ENCODE peak calls at places on chromosomes 5 and 9, in six cellular contexts. One of them, this sample, is unnamed. For H3K4me1 and H3K9me3, the result is how much of the 10 kb centered on the place peaks cover.

GRCh38 chr9:91151014-91151740 is 210.5 kb downstream of the AUH start:
- DNase-seq in A673: no peak
- DNase-seq in prostate gland: no peak
- DNase-seq in IMR-90: peak
- DNase-seq in heart left ventricle: no peak
- DNase-seq in lower lobe of right lung: no peak
- DNase-seq in this sample: no peak

GRCh38 chr9:130782883-130783537 is 52.0 kb upstream of the ABL1 start:
- DNase-seq in A673: no peak
- DNase-seq in prostate gland: no peak
- DNase-seq in IMR-90: no peak
- DNase-seq in heart left ventricle: no peak
- DNase-seq in lower lobe of right lung: no peak
- DNase-seq in this sample: no peak

GRCh38 chr5:3335301-3335700 is 260.3 kb upstream of the IRX1 start:
- DNase-seq in A673: no peak
- DNase-seq in prostate gland: no peak
- DNase-seq in IMR-90: no peak
- DNase-seq in heart left ventricle: no peak
- DNase-seq in lower lobe of right lung: no peak
- DNase-seq in this sample: peak

GRCh38 chr5:157575096-157575872 is at the start of gene ADAM19:
- DNase-seq in A673: peak
- DNase-seq in prostate gland: no peak
- DNase-seq in IMR-90: peak
- DNase-seq in heart left ventricle: peak
- DNase-seq in lower lobe of right lung: peak
- DNase-seq in this sample: peak

GRCh38 chr5:34587355-34588241 is 68.5 kb upstream of the RAI14 start:
- DNase-seq in A673: no peak
- DNase-seq in prostate gland: no peak
- DNase-seq in IMR-90: peak
- DNase-seq in heart left ventricle: no peak
- DNase-seq in lower lobe of right lung: no peak
- DNase-seq in this sample: no peak

GRCh38 chr5:82011761-82012160 is 39.9 kb downstream of the ATG10 start:
- DNase-seq in A673: no peak
- DNase-seq in prostate gland: no peak
- DNase-seq in IMR-90: peak
- DNase-seq in heart left ventricle: no peak
- DNase-seq in lower lobe of right lung: no peak
- DNase-seq in this sample: no peak

GRCh38 chr5:121218086-121218485 is 633.6 kb upstream of the FTMT start:
- DNase-seq in A673: peak
- DNase-seq in prostate gland: no peak
- DNase-seq in IMR-90: no peak
- DNase-seq in heart left ventricle: no peak
- DNase-seq in lower lobe of right lung: no peak
- DNase-seq in this sample: no peak

GRCh38 chr5:85453026-85453349 is 1068.3 kb upstream of the EDIL3 start:
- DNase-seq in A673: no peak
- DNase-seq in prostate gland: no peak
- DNase-seq in IMR-90: no peak
- DNase-seq in heart left ventricle: no peak
- DNase-seq in lower lobe of right lung: no peak
- DNase-seq in this sample: no peak

GRCh38 chr5:140011297-140011802 is 31.7 kb downstream of the NRG2 start:
- DNase-seq in A673: no peak
- DNase-seq in prostate gland: no peak
- DNase-seq in IMR-90: peak
- DNase-seq in heart left ventricle: no peak
- DNase-seq in lower lobe of right lung: no peak
- DNase-seq in this sample: no peak

GRCh38 chr5:176152191-176152932 is 85.9 kb upstream of the SIMC1 start:
- DNase-seq in A673: no peak
- DNase-seq in prostate gland: no peak
- DNase-seq in IMR-90: peak
- DNase-seq in heart left ventricle: no peak
- DNase-seq in lower lobe of right lung: no peak
- DNase-seq in this sample: no peak

GRCh38 chr9:28120241-28121025 is 547.2 kb upstream of the C9orf72 start:
- DNase-seq in A673: peak
- DNase-seq in prostate gland: no peak
- DNase-seq in IMR-90: no peak
- DNase-seq in heart left ventricle: no peak
- DNase-seq in lower lobe of right lung: no peak
- DNase-seq in this sample: no peak

GRCh38 chr9:124721109-124721850 is 49.8 kb downstream of the NR6A1 start:
- DNase-seq in A673: peak
- DNase-seq in prostate gland: no peak
- DNase-seq in IMR-90: peak
- DNase-seq in heart left ventricle: no peak
- DNase-seq in lower lobe of right lung: no peak
- DNase-seq in this sample: no peak

GRCh38 chr5:53170748-53171349 is 61.3 kb upstream of the MOCS2 start:
- DNase-seq in A673: peak
- DNase-seq in prostate gland: no peak
- DNase-seq in IMR-90: peak
- DNase-seq in heart left ventricle: no peak
- DNase-seq in lower lobe of right lung: no peak
- DNase-seq in this sample: no peak

GRCh38 chr9:35756743-35757526 is 2.9 kb upstream of the MSMP start:
- DNase-seq in A673: peak
- DNase-seq in prostate gland: peak
- DNase-seq in IMR-90: no peak
- DNase-seq in heart left ventricle: peak
- DNase-seq in lower lobe of right lung: peak
- DNase-seq in this sample: no peak

GRCh38 chr5:131514316-131515275 is 120.4 kb downstream of the RAPGEF6 start:
- DNase-seq in A673: peak
- DNase-seq in prostate gland: no peak
- DNase-seq in IMR-90: peak
- DNase-seq in heart left ventricle: no peak
- DNase-seq in lower lobe of right lung: no peak
- DNase-seq in this sample: no peak

GRCh38 chr9:34550016-34550680 is 27.4 kb upstream of the ENHO start:
- DNase-seq in A673: no peak
- DNase-seq in prostate gland: no peak
- DNase-seq in IMR-90: no peak
- DNase-seq in heart left ventricle: no peak
- DNase-seq in lower lobe of right lung: no peak
- DNase-seq in this sample: peak

GRCh38 chr9:133873006-133873780 is 118.9 kb downstream of the VAV2 start:
- DNase-seq in A673: no peak
- DNase-seq in prostate gland: no peak
- DNase-seq in IMR-90: no peak
- DNase-seq in heart left ventricle: no peak
- DNase-seq in lower lobe of right lung: no peak
- DNase-seq in this sample: no peak

GRCh38 chr9:36928210-36928609 is 105.9 kb downstream of the PAX5 start:
- DNase-seq in A673: no peak
- DNase-seq in prostate gland: no peak
- DNase-seq in IMR-90: no peak
- DNase-seq in heart left ventricle: no peak
- DNase-seq in lower lobe of right lung: no peak
- DNase-seq in this sample: no peak

GRCh38 chr9:110875275-110875674 is 163.0 kb downstream of the LPAR1 start:
- DNase-seq in A673: no peak
- DNase-seq in prostate gland: no peak
- DNase-seq in IMR-90: no peak
- DNase-seq in heart left ventricle: peak
- DNase-seq in lower lobe of right lung: peak
- DNase-seq in this sample: no peak

GRCh38 chr9:124869466-124869985 is 7.6 kb downstream of the ARPC5L start:
- DNase-seq in A673: no peak
- DNase-seq in prostate gland: no peak
- DNase-seq in IMR-90: no peak
- DNase-seq in heart left ventricle: peak
- DNase-seq in lower lobe of right lung: no peak
- DNase-seq in this sample: no peak

GRCh38 chr5:34022131-34022705 is 14.4 kb upstream of the AMACR start:
- DNase-seq in A673: no peak
- DNase-seq in prostate gland: no peak
- DNase-seq in IMR-90: peak
- DNase-seq in heart left ventricle: no peak
- DNase-seq in lower lobe of right lung: no peak
- DNase-seq in this sample: no peak

GRCh38 chr9:130997925-130998595 is 10.9 kb upstream of the LAMC3 start:
- DNase-seq in A673: peak
- DNase-seq in prostate gland: no peak
- DNase-seq in IMR-90: peak
- DNase-seq in heart left ventricle: peak
- DNase-seq in lower lobe of right lung: peak
- DNase-seq in this sample: no peak

GRCh38 chr5:94690778-94691177 is 72.3 kb downstream of the SLF1 start:
- DNase-seq in A673: peak
- DNase-seq in prostate gland: no peak
- DNase-seq in IMR-90: peak
- DNase-seq in heart left ventricle: no peak
- DNase-seq in lower lobe of right lung: no peak
- DNase-seq in this sample: no peak

GRCh38 chr5:107700486-107700885 is 29.7 kb upstream of the EFNA5 start:
- DNase-seq in A673: no peak
- DNase-seq in prostate gland: no peak
- DNase-seq in IMR-90: no peak
- DNase-seq in heart left ventricle: no peak
- DNase-seq in lower lobe of right lung: no peak
- DNase-seq in this sample: no peak

GRCh38 chr5:97529354-97529753 is 346.3 kb upstream of the RIOK2 start:
- DNase-seq in A673: peak
- DNase-seq in prostate gland: no peak
- DNase-seq in IMR-90: no peak
- DNase-seq in heart left ventricle: no peak
- DNase-seq in lower lobe of right lung: no peak
- DNase-seq in this sample: no peak

GRCh38 chr5:14164764-14165163 is 21.6 kb downstream of the TRIO start:
- DNase-seq in A673: no peak
- DNase-seq in prostate gland: no peak
- DNase-seq in IMR-90: no peak
- DNase-seq in heart left ventricle: no peak
- DNase-seq in lower lobe of right lung: no peak
- DNase-seq in this sample: no peak

GRCh38 chr5:14164164-14164720 is 21.1 kb downstream of the TRIO start:
- DNase-seq in A673: no peak
- DNase-seq in prostate gland: no peak
- DNase-seq in IMR-90: no peak
- DNase-seq in heart left ventricle: no peak
- DNase-seq in lower lobe of right lung: no peak
- DNase-seq in this sample: no peak

GRCh38 chr5:14167211-14167845 is 24.2 kb downstream of the TRIO start:
- DNase-seq in A673: no peak
- DNase-seq in prostate gland: no peak
- DNase-seq in IMR-90: peak
- DNase-seq in heart left ventricle: no peak
- DNase-seq in lower lobe of right lung: no peak
- DNase-seq in this sample: no peak

GRCh38 chr5:14166437-14166836 is 23.3 kb downstream of the TRIO start:
- DNase-seq in A673: no peak
- DNase-seq in prostate gland: no peak
- DNase-seq in IMR-90: no peak
- DNase-seq in heart left ventricle: no peak
- DNase-seq in lower lobe of right lung: no peak
- DNase-seq in this sample: no peak

GRCh38 chr5:14165375-14166091 is 22.4 kb downstream of the TRIO start:
- DNase-seq in A673: no peak
- DNase-seq in prostate gland: no peak
- DNase-seq in IMR-90: peak
- DNase-seq in heart left ventricle: no peak
- DNase-seq in lower lobe of right lung: no peak
- DNase-seq in this sample: no peak
- H3K4me1 ChIP-seq in A673: under half
- H3K4me1 ChIP-seq in prostate gland: under half
- H3K4me1 ChIP-seq in IMR-90: under half
- H3K4me1 ChIP-seq in heart left ventricle: half or more
- H3K4me1 ChIP-seq in lower lobe of right lung: under half
- H3K4me1 ChIP-seq in this sample: under half

GRCh38 chr5:73301208-73302088 is 128.5 kb downstream of the TMEM174 start:
- DNase-seq in A673: no peak
- DNase-seq in prostate gland: no peak
- DNase-seq in IMR-90: no peak
- DNase-seq in heart left ventricle: no peak
- DNase-seq in lower lobe of right lung: no peak
- DNase-seq in this sample: no peak
- H3K9me3 ChIP-seq in A673: under half
- H3K9me3 ChIP-seq in prostate gland: under half
- H3K9me3 ChIP-seq in IMR-90: under half
- H3K9me3 ChIP-seq in heart left ventricle: under half
- H3K9me3 ChIP-seq in lower lobe of right lung: under half
- H3K9me3 ChIP-seq in this sample: under half

GRCh38 chr5:180640765-180641565 is 8.4 kb downstream of the FLT4 start:
- DNase-seq in A673: no peak
- DNase-seq in prostate gland: no peak
- DNase-seq in IMR-90: no peak
- DNase-seq in heart left ventricle: peak
- DNase-seq in lower lobe of right lung: no peak
- DNase-seq in this sample: no peak
- TF ChIP-seq CTCF in A673: no peak
- TF ChIP-seq CTCF in prostate gland: no peak
- TF ChIP-seq CTCF in IMR-90: no peak
- TF ChIP-seq CTCF in heart left ventricle: no peak
- TF ChIP-seq CTCF in lower lobe of right lung: no peak
- TF ChIP-seq CTCF in this sample: no peak

GRCh38 chr9:135343136-135343535 is 136.4 kb upstream of the PPP1R26 start:
- DNase-seq in A673: no peak
- DNase-seq in prostate gland: no peak
- DNase-seq in IMR-90: no peak
- DNase-seq in heart left ventricle: peak
- DNase-seq in lower lobe of right lung: peak
- DNase-seq in this sample: peak

GRCh38 chr9:135343733-135344522 is 135.7 kb upstream of the PPP1R26 start:
- DNase-seq in A673: peak
- DNase-seq in prostate gland: peak
- DNase-seq in IMR-90: peak
- DNase-seq in heart left ventricle: peak
- DNase-seq in lower lobe of right lung: peak
- DNase-seq in this sample: peak

GRCh38 chr9:135345775-135346433 is 133.7 kb upstream of the PPP1R26 start:
- DNase-seq in A673: no peak
- DNase-seq in prostate gland: no peak
- DNase-seq in IMR-90: no peak
- DNase-seq in heart left ventricle: peak
- DNase-seq in lower lobe of right lung: peak
- DNase-seq in this sample: peak

GRCh38 chr9:135344915-135345500 is 134.6 kb upstream of the PPP1R26 start:
- DNase-seq in A673: no peak
- DNase-seq in prostate gland: no peak
- DNase-seq in IMR-90: no peak
- DNase-seq in heart left ventricle: peak
- DNase-seq in lower lobe of right lung: peak
- DNase-seq in this sample: peak

DNA sequence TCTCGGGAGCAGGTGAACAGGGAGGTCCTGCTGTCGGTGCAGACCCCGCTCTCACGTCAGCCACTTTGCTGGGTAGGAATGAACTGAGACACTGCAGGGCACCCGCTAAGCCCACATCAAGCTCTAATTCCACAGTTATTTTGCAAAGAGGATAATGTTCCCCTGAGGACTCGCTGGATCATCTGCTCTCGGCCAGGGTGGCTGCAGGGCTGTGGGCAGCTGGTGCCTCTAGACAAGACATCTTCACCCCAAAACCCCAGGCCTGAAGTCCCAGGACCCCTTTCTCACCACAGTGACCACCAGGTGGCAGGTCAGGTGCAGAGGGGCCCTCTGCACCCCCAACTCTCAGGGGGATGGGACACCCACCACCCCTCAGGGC is 135.1 kb upstream of the PPP1R26 start:
- DNase-seq in A673: no peak
- DNase-seq in prostate gland: no peak
- DNase-seq in IMR-90: no peak
- DNase-seq in heart left ventricle: peak
- DNase-seq in lower lobe of right lung: no peak
- DNase-seq in this sample: peak
- H3K4me1 ChIP-seq in A673: half or more
- H3K4me1 ChIP-seq in prostate gland: under half
- H3K4me1 ChIP-seq in IMR-90: under half
- H3K4me1 ChIP-seq in heart left ventricle: under half
- H3K4me1 ChIP-seq in lower lobe of right lung: under half
- H3K4me1 ChIP-seq in this sample: under half

This sample was measured in RWPE2.